ENCODE peak calls at places on chromosomes 16 and 17, in eight cellular contexts. F is activated CD8-positive, alpha-beta T cell treated with anti-CD3 and anti-CD28 coated beads for 36 hours; J is ovary; Y is left lung; A is heart right ventricle; T is sigmoid colon; X is right lobe of liver; L is RWPE1. D is an unnamed sample.

GRCh38 chr16:5581963-5582362 is 484.4 kb upstream of the EEF2KMT start:
- DNase-seq in J (no peak), F (no peak), L (no peak), A (no peak), Y (no peak), X (no peak), T (no peak), D (no peak)

GRCh38 chr16:9048302-9048700 is 43.1 kb upstream of the HAPSTR1 start:
- DNase-seq in L (no peak), Y (no peak), T (no peak), A (no peak), F (no peak), X (no peak), J (no peak), D (no peak)

GRCh38 chr16:88560722-88561484 is 9.3 kb upstream of the ZC3H18 start:
- DNase-seq in Y (no peak), X (no peak), J (peak; percentile 54), L (peak; percentile 16), F (peak; percentile 52), A (no peak), T (no peak), D (no peak)

GRCh38 chr16:62224810-62225209 is 188.6 kb upstream of the CDH8 start:
- DNase-seq in L (no peak), Y (no peak), T (no peak), J (no peak), X (no peak), A (no peak), F (no peak), D (no peak)

GRCh38 chr16:48526058-48526957 is 83.7 kb downstream of the N4BP1 start:
- DNase-seq in X (peak; percentile 70), A (no peak), L (peak; percentile 82), J (no peak), F (peak; percentile 64), Y (no peak), T (peak; percentile 47), D (peak; percentile 69)

GRCh38 chr16:12583237-12583897 is 220.3 kb downstream of the CPPED1 start:
- DNase-seq in J (no peak), A (no peak), Y (no peak), L (no peak), X (no peak), T (peak; percentile 18), F (no peak), D (no peak)

GRCh38 chr17:39939588-39940419 is 12.3 kb downstream of the LRRC3C start:
- DNase-seq in L (no peak), J (no peak), F (peak; percentile 82), Y (no peak), T (no peak), X (no peak), A (no peak), D (peak; percentile 59)

GRCh38 chr16:85417156-85417860 is 195.8 kb upstream of the GSE1 start:
- DNase-seq in J (peak; percentile 38), F (peak; percentile 1), X (no peak), T (peak; percentile 46), L (no peak), Y (peak; percentile 58), A (no peak), D (no peak)

GRCh38 chr16:83143788-83144187 is 517.0 kb downstream of the CDH13 start:
- DNase-seq in A (no peak), T (no peak), F (no peak), X (no peak), Y (no peak), J (no peak), L (no peak), D (no peak)

GRCh38 chr16:29883987-29884386 is 15.4 kb downstream of the SEZ6L2 start:
- DNase-seq in T (no peak), F (no peak), X (no peak), A (no peak), J (no peak), L (no peak), Y (no peak), D (no peak)

GRCh38 chr16:22888791-22889190 is 74.8 kb downstream of the HS3ST2 start:
- DNase-seq in J (no peak), T (no peak), L (no peak), Y (no peak), F (no peak), X (no peak), A (no peak), D (no peak)

GRCh38 chr17:83145358-83145738 is 65.9 kb downstream of the METRNL start:
- DNase-seq in A (no peak), X (no peak), T (peak; percentile 51), J (no peak), F (no peak), Y (no peak), L (no peak), D (no peak)

GRCh38 chr17:35841505-35841904 is 27.2 kb downstream of the HEATR9 start:
- DNase-seq in J (no peak), A (no peak), X (no peak), Y (no peak), L (no peak), F (no peak), T (no peak), D (no peak)

GRCh38 chr17:9021158-9021984 is at the start of gene NTN1:
- DNase-seq in T (peak; percentile 80), F (peak; percentile 72), Y (peak; percentile 85), J (peak; percentile 53), A (peak; percentile 57), X (peak; percentile 68), L (peak; percentile 54), D (peak; percentile 93)

GRCh38 chr17:36933174-36934143 is 3.8 kb upstream of the LHX1 start:
- DNase-seq in L (no peak), X (no peak), F (no peak), T (no peak), Y (no peak), A (no peak), J (no peak), D (peak; percentile 51)

GRCh38 chr17:39809221-39809620 is 54.9 kb downstream of the IKZF3 start:
- DNase-seq in A (no peak), F (no peak), J (no peak), X (no peak), T (no peak), L (no peak), Y (no peak), D (no peak)

GRCh38 chr17:43719578-43719977 is 39.0 kb downstream of the SOST start:
- DNase-seq in L (no peak), X (no peak), A (no peak), Y (no peak), T (no peak), F (no peak), J (no peak), D (no peak)

GRCh38 chr16:66996983-66997358 is 8.6 kb downstream of the CES4A start:
- DNase-seq in L (no peak), J (no peak), T (no peak), F (no peak), X (no peak), Y (no peak), A (no peak), D (no peak)

GRCh38 chr16:80803341-80804060 is 897 bp downstream of the CDYL2 start:
- DNase-seq in L (peak; percentile 8), A (peak; percentile 33), X (peak; percentile 43), Y (peak; percentile 87), T (no peak), J (peak; percentile 39), F (peak; percentile 59), D (peak; percentile 75)
- TF ChIP-seq CTCF in L (no peak), A (peak; percentile 26), X (peak; percentile 51), Y (peak; percentile 60), T (no peak), J (no peak), F (peak; percentile 63), D (no peak)

GRCh38 chr16:77899416-77899815 is 111.1 kb downstream of the VAT1L start:
- DNase-seq in F (no peak), L (no peak), Y (no peak), J (no peak), A (no peak), T (no peak), X (no peak), D (no peak)
- TF ChIP-seq CTCF in F (no peak), L (no peak), Y (no peak), J (no peak), A (no peak), T (no peak), X (no peak), D (no peak)

GRCh38 chr16:49740190-49740589 is 115.7 kb downstream of the ZNF423 start:
- DNase-seq in J (peak; percentile 61), L (no peak), A (no peak), F (no peak), X (no peak), T (no peak), Y (no peak), D (no peak)

GRCh38 chr16:49742428-49743205 is 113.3 kb downstream of the ZNF423 start:
- DNase-seq in A (no peak), L (no peak), T (no peak), Y (no peak), J (no peak), X (no peak), F (no peak), D (no peak)

GRCh38 chr16:49743206-49743470 is 112.8 kb downstream of the ZNF423 start:
- DNase-seq in T (no peak), X (no peak), J (no peak), Y (no peak), L (no peak), A (no peak), F (no peak), D (no peak)

GRCh38 chr16:49737541-49737940 is 118.4 kb downstream of the ZNF423 start:
- DNase-seq in F (no peak), X (no peak), T (no peak), J (no peak), Y (no peak), L (no peak), A (no peak), D (no peak)

GRCh38 chr16:49739381-49739780 is 116.5 kb downstream of the ZNF423 start:
- DNase-seq in J (no peak), X (no peak), Y (no peak), A (no peak), L (no peak), F (no peak), T (no peak), D (no peak)
- TF ChIP-seq CTCF in J (no peak), X (no peak), Y (no peak), A (no peak), L (no peak), F (no peak), T (no peak), D (no peak)

DNA sequence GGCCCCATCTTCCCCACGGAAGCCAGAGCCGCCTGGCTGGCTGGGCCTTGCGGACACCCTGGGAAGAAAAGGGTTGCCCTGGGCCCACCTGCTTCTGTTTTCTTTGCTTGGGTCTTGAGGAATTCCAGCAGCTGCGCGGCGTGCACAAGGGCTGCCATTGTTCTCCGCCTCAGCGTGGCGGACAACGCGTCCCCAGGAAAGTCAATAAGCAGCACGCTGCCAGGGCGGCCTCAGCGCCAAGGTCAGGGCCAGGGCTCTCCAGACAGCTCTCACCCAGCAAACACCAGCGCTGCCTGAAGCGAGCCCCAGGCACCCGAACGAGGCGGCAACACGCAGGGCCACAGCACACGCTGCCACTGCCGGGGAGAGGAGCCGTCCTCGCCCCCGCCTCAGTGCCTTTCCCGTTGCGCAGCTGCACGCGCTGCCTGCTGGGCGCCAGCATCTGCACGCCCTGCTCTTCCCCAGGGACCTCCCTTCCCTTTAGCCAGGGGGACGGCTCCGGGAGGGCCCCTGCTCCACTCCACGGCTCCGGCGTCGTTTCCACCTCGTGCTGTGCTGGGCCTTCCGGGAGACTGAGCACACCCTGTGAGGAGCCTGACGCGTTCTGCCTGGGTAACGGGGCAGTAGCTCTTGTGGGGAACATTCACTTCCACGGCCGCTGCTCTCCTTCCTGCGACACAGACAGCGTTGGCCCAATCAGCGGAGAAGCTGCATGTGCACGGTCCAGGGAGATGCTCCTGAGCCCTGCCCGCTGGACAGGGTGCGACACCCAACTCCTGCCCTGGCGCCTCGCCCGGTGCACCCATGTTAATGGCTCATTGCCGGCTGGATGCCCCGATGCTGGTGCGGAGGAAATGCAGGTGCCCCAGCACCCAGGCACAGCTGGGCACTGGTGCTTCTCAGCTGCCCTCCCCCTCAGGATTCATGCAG is 57.8 kb downstream of the LMF1 start:
- DNase-seq in F (no peak), L (no peak), T (no peak), Y (peak; percentile 78), A (no peak), J (no peak), X (no peak), D (no peak)
- TF ChIP-seq CTCF in F (no peak), L (no peak), T (no peak), Y (no peak), A (no peak), J (no peak), X (no peak), D (no peak)